ENCODE peak calls at places on chromosomes 2 and 18, in four cellular contexts. I is HCEC 1CT, R is caudate nucleus, A is NCI-H2107. K is an unnamed sample.

GRCh38 chr2:198314559-198315153 is 510.3 kb downstream of the PLCL1 start:
- DNase-seq in R (no peak), I (peak), A (peak), K (peak)

GRCh38 chr2:213152065-213152794 is 818 bp upstream of the IKZF2 start:
- DNase-seq in A (peak), I (peak), R (peak), K (peak)

GRCh38 chr2:233486778-233487552 is 79.6 kb downstream of the USP40 start:
- DNase-seq in I (peak), A (no peak), R (no peak), K (peak)

GRCh38 chr2:175686002-175686401 is 316.1 kb downstream of the LNPK start:
- DNase-seq in R (no peak), A (no peak), I (no peak), K (no peak)

GRCh38 chr2:58664523-58665155 is 423.5 kb upstream of the FANCL start:
- DNase-seq in R (no peak), A (no peak), I (no peak), K (peak)

GRCh38 chr2:43475922-43476321 is 119.9 kb downstream of the THADA start:
- DNase-seq in R (no peak), A (no peak), I (no peak), K (no peak)

GRCh38 chr2:98802344-98802743 is 71.4 kb upstream of the MGAT4A start:
- DNase-seq in R (no peak), I (no peak), A (no peak), K (no peak)

GRCh38 chr2:101787097-101787496 is 89.6 kb downstream of the MAP4K4 start:
- DNase-seq in I (peak), A (no peak), R (no peak), K (peak)

GRCh38 chr2:149394864-149395263 is 64.5 kb downstream of the LYPD6 start:
- DNase-seq in A (no peak), I (peak), R (no peak), K (no peak)

GRCh38 chr2:25071962-25072361 is 30.1 kb downstream of the EFR3B start:
- DNase-seq in A (no peak), I (no peak), R (no peak), K (no peak)

GRCh38 chr2:128421286-128421685 is 102.6 kb upstream of the HS6ST1 start:
- DNase-seq in I (no peak), A (no peak), R (no peak), K (no peak)

GRCh38 chr18:79507076-79507545 is 111.4 kb downstream of the NFATC1 start:
- DNase-seq in I (no peak), R (no peak), A (no peak), K (peak)

GRCh38 chr18:62833494-62833893 is 118.2 kb downstream of the PHLPP1 start:
- DNase-seq in R (no peak), A (no peak), I (no peak), K (no peak)

GRCh38 chr18:54807303-54807702 is 21.0 kb upstream of the RAB27B start:
- DNase-seq in I (no peak), A (no peak), R (no peak), K (peak)

GRCh38 chr2:241815477-241816430 is 6.8 kb downstream of the NEU4 start:
- DNase-seq in R (no peak), I (no peak), A (no peak), K (no peak)

GRCh38 chr2:241410739-241411176 is 54.7 kb downstream of the FARP2 start:
- DNase-seq in R (peak), A (no peak), I (no peak), K (peak)

GRCh38 chr18:31424383-31424988 is 23.1 kb upstream of the DSG3 start:
- DNase-seq in R (no peak), I (no peak), A (no peak), K (peak)

GRCh38 chr2:150624001-150624401 is 136.5 kb upstream of the RND3 start:
- DNase-seq in A (no peak), R (peak), I (no peak), K (no peak)

GRCh38 chr2:29518988-29519925 is 402.1 kb downstream of the ALK start:
- DNase-seq in R (no peak), A (no peak), I (peak), K (peak)

GRCh38 chr18:5582054-5582453 is 38.3 kb upstream of the EPB41L3 start:
- DNase-seq in R (no peak), I (no peak), A (no peak), K (peak)

GRCh38 chr2:145760781-145761649 is 1241.1 kb upstream of the ZEB2 start:
- DNase-seq in I (peak), A (no peak), R (no peak), K (peak)